ENCODE peak calls at places on chromosomes 16 and 17, in seven cellular contexts. E is AG09309, O is substantia nigra, L is omental fat pad, F is HEK293T, C is kidney glomerular epithelial cell, G is non-pigmented ciliary epithelial cell. Y is an unnamed sample.

GRCh38 chr17:49862781-49863331 is 15.0 kb upstream of the TAC4 start:
- DNase-seq in L (no peak), C (no peak), O (no peak), E (no peak), G (no peak), F (no peak), Y (no peak)

GRCh38 chr16:85659805-85660511 is 28.8 kb downstream of the GINS2 start:
- DNase-seq in G (no peak), C (peak), O (peak), L (no peak), E (no peak), F (peak), Y (peak)

GRCh38 chr17:56933868-56934267 is 20.0 kb upstream of the TRIM25 start:
- DNase-seq in F (no peak), G (no peak), O (no peak), L (no peak), E (no peak), C (no peak), Y (no peak)

GRCh38 chr17:4947411-4948165 is 742 bp downstream of the PFN1 start:
- DNase-seq in O (peak), E (no peak), L (no peak), F (peak), G (no peak), C (no peak), Y (peak)

GRCh38 chr17:2412561-2413021 is 11.7 kb upstream of the MNT start:
- DNase-seq in C (no peak), O (peak), E (no peak), L (no peak), F (no peak), G (no peak), Y (peak)

GRCh38 chr17:17922198-17922901 is 49.9 kb downstream of the TOM1L2 start:
- DNase-seq in C (no peak), G (no peak), E (no peak), F (no peak), L (no peak), O (no peak), Y (no peak)

GRCh38 chr16:56603589-56603988 is 4.8 kb upstream of the MT2A start:
- DNase-seq in O (peak), G (no peak), C (peak), E (no peak), F (peak), L (no peak), Y (peak)

GRCh38 chr17:70107441-70107840 is 32.4 kb downstream of the KCNJ16 start:
- DNase-seq in O (no peak), C (no peak), G (no peak), F (no peak), L (no peak), E (no peak), Y (no peak)

GRCh38 chr17:51813784-51814174 is 344.7 kb downstream of the CA10 start:
- DNase-seq in O (no peak), F (no peak), G (no peak), E (no peak), C (no peak), L (no peak), Y (no peak)

GRCh38 chr17:75668489-75668888 is 1.4 kb downstream of the SAP30BP start:
- DNase-seq in C (no peak), E (no peak), L (no peak), O (no peak), G (no peak), F (no peak), Y (no peak)

GRCh38 chr17:51118330-51119195 is 2.1 kb downstream of the SPAG9 start:
- DNase-seq in F (no peak), G (no peak), C (no peak), E (no peak), O (peak), L (no peak), Y (no peak)